ENCODE peak calls at places on chromosome 5, in four cellular contexts. One of them, this sample, is unnamed. For H3K4me1, the result is how much of the 10 kb centered on the place peaks cover.

GRCh38 chr5:118862596-118862995 is 125.8 kb downstream of the DTWD2 start:
- DNase-seq in Peyer's patch: no peak
- DNase-seq in CD8-positive, alpha-beta T cell: no peak
- DNase-seq in tibial nerve: no peak
- DNase-seq in this sample: no peak

GRCh38 chr5:68587181-68587580 is 371.6 kb downstream of the PIK3R1 start:
- DNase-seq in Peyer's patch: no peak
- DNase-seq in CD8-positive, alpha-beta T cell: no peak
- DNase-seq in tibial nerve: no peak
- DNase-seq in this sample: no peak

GRCh38 chr5:90519081-90519480 is 10.3 kb downstream of the LYSMD3 start:
- DNase-seq in Peyer's patch: no peak
- DNase-seq in CD8-positive, alpha-beta T cell: no peak
- DNase-seq in tibial nerve: no peak
- DNase-seq in this sample: no peak

GRCh38 chr5:88647901-88648300 is 235.1 kb downstream of the MEF2C start:
- DNase-seq in Peyer's patch: no peak
- DNase-seq in CD8-positive, alpha-beta T cell: no peak
- DNase-seq in tibial nerve: no peak
- DNase-seq in this sample: no peak

GRCh38 chr5:59174248-59174844 is 591.5 kb downstream of the RAB3C start:
- DNase-seq in Peyer's patch: peak
- DNase-seq in CD8-positive, alpha-beta T cell: peak
- DNase-seq in tibial nerve: peak
- DNase-seq in this sample: no peak

GRCh38 chr5:17370651-17371050 is 127.4 kb upstream of the TAF11L2 start:
- DNase-seq in Peyer's patch: no peak
- DNase-seq in CD8-positive, alpha-beta T cell: no peak
- DNase-seq in tibial nerve: no peak
- DNase-seq in this sample: no peak

GRCh38 chr5:119409235-119409815 is 43.0 kb upstream of the HSD17B4 start:
- DNase-seq in Peyer's patch: no peak
- DNase-seq in CD8-positive, alpha-beta T cell: no peak
- DNase-seq in tibial nerve: no peak
- DNase-seq in this sample: no peak

GRCh38 chr5:54520438-54520846 is 2.9 kb downstream of the SNX18 start:
- DNase-seq in Peyer's patch: no peak
- DNase-seq in CD8-positive, alpha-beta T cell: no peak
- DNase-seq in tibial nerve: peak
- DNase-seq in this sample: no peak

GRCh38 chr5:23269981-23270380 is 237.4 kb upstream of the PRDM9 start:
- DNase-seq in Peyer's patch: no peak
- DNase-seq in CD8-positive, alpha-beta T cell: no peak
- DNase-seq in tibial nerve: no peak
- DNase-seq in this sample: no peak

GRCh38 chr5:978693-979092 is 29.9 kb upstream of the NKD2 start:
- DNase-seq in Peyer's patch: no peak
- DNase-seq in CD8-positive, alpha-beta T cell: no peak
- DNase-seq in tibial nerve: no peak
- DNase-seq in this sample: peak

GRCh38 chr5:134111741-134112647 is 2.5 kb upstream of the TCF7 start:
- DNase-seq in Peyer's patch: no peak
- DNase-seq in CD8-positive, alpha-beta T cell: no peak
- DNase-seq in tibial nerve: no peak
- DNase-seq in this sample: no peak

GRCh38 chr5:146690880-146691355 is 174.9 kb upstream of the GPR151 start:
- DNase-seq in Peyer's patch: no peak
- DNase-seq in CD8-positive, alpha-beta T cell: no peak
- DNase-seq in tibial nerve: no peak
- DNase-seq in this sample: no peak

GRCh38 chr5:40404613-40405012 is 275.1 kb upstream of the PTGER4 start:
- DNase-seq in Peyer's patch: no peak
- DNase-seq in CD8-positive, alpha-beta T cell: no peak
- DNase-seq in tibial nerve: no peak
- DNase-seq in this sample: no peak

GRCh38 chr5:40405230-40405629 is 274.5 kb upstream of the PTGER4 start:
- DNase-seq in Peyer's patch: no peak
- DNase-seq in CD8-positive, alpha-beta T cell: no peak
- DNase-seq in tibial nerve: peak
- DNase-seq in this sample: no peak

GRCh38 chr5:40405985-40406384 is 273.7 kb upstream of the PTGER4 start:
- DNase-seq in Peyer's patch: no peak
- DNase-seq in CD8-positive, alpha-beta T cell: no peak
- DNase-seq in tibial nerve: no peak
- DNase-seq in this sample: no peak

GRCh38 chr5:40409600-40409999 is 270.1 kb upstream of the PTGER4 start:
- DNase-seq in Peyer's patch: peak
- DNase-seq in CD8-positive, alpha-beta T cell: peak
- DNase-seq in tibial nerve: no peak
- DNase-seq in this sample: no peak

GRCh38 chr5:40406426-40407211 is 273.1 kb upstream of the PTGER4 start:
- DNase-seq in Peyer's patch: peak
- DNase-seq in CD8-positive, alpha-beta T cell: no peak
- DNase-seq in tibial nerve: no peak
- DNase-seq in this sample: no peak
- H3K4me1 ChIP-seq in Peyer's patch: under half
- H3K4me1 ChIP-seq in CD8-positive, alpha-beta T cell: half or more
- H3K4me1 ChIP-seq in tibial nerve: under half
- H3K4me1 ChIP-seq in this sample: under half

GRCh38 chr5:9338796-9339195 is 207.1 kb downstream of the SEMA5A start:
- DNase-seq in Peyer's patch: no peak
- DNase-seq in CD8-positive, alpha-beta T cell: no peak
- DNase-seq in tibial nerve: no peak
- DNase-seq in this sample: no peak

GRCh38 chr5:9339206-9339818 is 206.6 kb downstream of the SEMA5A start:
- DNase-seq in Peyer's patch: no peak
- DNase-seq in CD8-positive, alpha-beta T cell: no peak
- DNase-seq in tibial nerve: no peak
- DNase-seq in this sample: no peak

GRCh38 chr5:9335754-9336495 is 209.9 kb downstream of the SEMA5A start:
- DNase-seq in Peyer's patch: no peak
- DNase-seq in CD8-positive, alpha-beta T cell: no peak
- DNase-seq in tibial nerve: no peak
- DNase-seq in this sample: no peak

GRCh38 chr5:9340095-9340494 is 205.8 kb downstream of the SEMA5A start:
- DNase-seq in Peyer's patch: no peak
- DNase-seq in CD8-positive, alpha-beta T cell: no peak
- DNase-seq in tibial nerve: no peak
- DNase-seq in this sample: no peak

GRCh38 chr5:9337908-9338307 is 208.0 kb downstream of the SEMA5A start:
- DNase-seq in Peyer's patch: no peak
- DNase-seq in CD8-positive, alpha-beta T cell: no peak
- DNase-seq in tibial nerve: no peak
- DNase-seq in this sample: no peak
- H3K27ac ChIP-seq in Peyer's patch: no peak
- H3K27ac ChIP-seq in CD8-positive, alpha-beta T cell: no peak
- H3K27ac ChIP-seq in tibial nerve: peak
- H3K27ac ChIP-seq in this sample: no peak

GRCh38 chr5:113722979-113723378 is 209.5 kb downstream of the YTHDC2 start:
- DNase-seq in Peyer's patch: no peak
- DNase-seq in CD8-positive, alpha-beta T cell: no peak
- DNase-seq in tibial nerve: no peak
- DNase-seq in this sample: no peak

GRCh38 chr5:113719549-113719948 is 206.1 kb downstream of the YTHDC2 start:
- DNase-seq in Peyer's patch: no peak
- DNase-seq in CD8-positive, alpha-beta T cell: no peak
- DNase-seq in tibial nerve: no peak
- DNase-seq in this sample: no peak

DNA sequence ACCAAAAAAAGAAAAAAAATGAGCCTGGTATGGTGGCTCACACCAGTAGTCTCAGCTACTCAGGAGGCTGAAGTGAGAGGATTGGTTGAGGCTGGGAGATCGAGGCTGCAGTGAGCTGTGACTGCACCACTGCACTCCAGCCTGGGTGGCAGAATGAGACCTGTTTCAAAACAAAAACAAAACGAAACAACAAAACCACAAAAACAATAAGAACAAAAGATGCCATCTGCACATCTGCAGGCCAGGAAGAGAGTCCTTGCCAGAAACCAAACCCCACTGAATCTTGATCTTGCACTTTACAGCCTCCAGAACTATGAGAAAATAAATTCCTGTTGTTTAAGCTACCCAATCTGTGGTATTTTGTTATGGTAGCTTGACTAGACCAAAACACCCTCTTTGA is 207.7 kb downstream of the YTHDC2 start:
- DNase-seq in Peyer's patch: no peak
- DNase-seq in CD8-positive, alpha-beta T cell: no peak
- DNase-seq in tibial nerve: no peak
- DNase-seq in this sample: no peak
- H3K4me1 ChIP-seq in Peyer's patch: under half
- H3K4me1 ChIP-seq in CD8-positive, alpha-beta T cell: under half
- H3K4me1 ChIP-seq in tibial nerve: under half
- H3K4me1 ChIP-seq in this sample: under half

DNA sequence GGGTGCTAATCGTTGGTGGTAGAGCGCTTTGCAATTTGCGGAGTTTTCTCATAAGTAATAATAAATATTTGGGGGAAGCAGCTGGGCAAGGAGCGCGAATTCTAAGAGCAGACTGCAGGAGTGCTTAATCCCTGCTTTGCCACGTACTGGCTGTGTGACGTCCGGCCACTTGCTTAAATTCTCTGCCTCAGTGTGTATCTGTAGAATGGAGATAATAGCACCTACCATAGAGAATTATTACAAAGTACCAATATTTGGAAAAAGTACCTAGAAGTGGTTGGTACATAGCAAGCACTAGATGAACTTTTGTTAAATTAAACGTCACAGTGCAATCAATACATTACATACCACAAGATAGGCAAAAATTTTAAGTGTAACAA is 598 bp upstream of the TMED7 start:
- DNase-seq in Peyer's patch: no peak
- DNase-seq in CD8-positive, alpha-beta T cell: no peak
- DNase-seq in tibial nerve: no peak
- DNase-seq in this sample: no peak
- H3K27ac ChIP-seq in Peyer's patch: peak
- H3K27ac ChIP-seq in CD8-positive, alpha-beta T cell: peak
- H3K27ac ChIP-seq in tibial nerve: peak
- H3K27ac ChIP-seq in this sample: peak

GRCh38 chr5:144465441-144465840 is 294.8 kb downstream of the KCTD16 start:
- DNase-seq in Peyer's patch: no peak
- DNase-seq in CD8-positive, alpha-beta T cell: no peak
- DNase-seq in tibial nerve: no peak
- DNase-seq in this sample: no peak

GRCh38 chr5:144457160-144457559 is 286.5 kb downstream of the KCTD16 start:
- DNase-seq in Peyer's patch: no peak
- DNase-seq in CD8-positive, alpha-beta T cell: no peak
- DNase-seq in tibial nerve: no peak
- DNase-seq in this sample: no peak

DNA sequence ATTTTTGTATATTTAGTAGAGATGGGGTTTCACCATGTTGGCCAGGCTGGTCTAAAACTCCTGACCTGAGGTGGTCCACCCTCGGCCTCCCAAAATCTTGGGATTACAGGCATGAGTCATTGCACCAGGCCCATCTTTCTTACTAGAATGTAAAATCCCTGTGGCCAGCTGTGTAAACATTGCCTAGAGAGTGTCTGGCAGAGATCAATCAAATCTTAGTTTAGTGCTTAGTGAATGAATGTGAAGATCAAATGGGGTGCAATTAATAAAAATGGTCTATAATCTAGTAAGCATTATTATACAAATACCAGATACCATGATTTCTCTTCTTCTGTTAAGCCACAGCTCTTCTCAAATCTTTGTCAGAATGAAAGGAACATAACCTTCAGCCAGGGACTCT is 289.9 kb downstream of the KCTD16 start:
- DNase-seq in Peyer's patch: no peak
- DNase-seq in CD8-positive, alpha-beta T cell: no peak
- DNase-seq in tibial nerve: no peak
- DNase-seq in this sample: no peak
- H3K4me1 ChIP-seq in Peyer's patch: under half
- H3K4me1 ChIP-seq in CD8-positive, alpha-beta T cell: under half
- H3K4me1 ChIP-seq in tibial nerve: under half
- H3K4me1 ChIP-seq in this sample: under half

GRCh38 chr5:171387255-171387969 is at the start of gene NPM1:
- DNase-seq in Peyer's patch: peak
- DNase-seq in CD8-positive, alpha-beta T cell: peak
- DNase-seq in tibial nerve: peak
- DNase-seq in this sample: peak

GRCh38 chr5:171388816-171389168 is 1.1 kb downstream of the NPM1 start:
- DNase-seq in Peyer's patch: no peak
- DNase-seq in CD8-positive, alpha-beta T cell: no peak
- DNase-seq in tibial nerve: no peak
- DNase-seq in this sample: no peak

GRCh38 chr5:171387970-171388815 is 544 bp downstream of the NPM1 start:
- DNase-seq in Peyer's patch: peak
- DNase-seq in CD8-positive, alpha-beta T cell: peak
- DNase-seq in tibial nerve: peak
- DNase-seq in this sample: peak

GRCh38 chr5:171386861-171387254 is 791 bp upstream of the NPM1 start:
- DNase-seq in Peyer's patch: no peak
- DNase-seq in CD8-positive, alpha-beta T cell: no peak
- DNase-seq in tibial nerve: no peak
- DNase-seq in this sample: no peak

DNA sequence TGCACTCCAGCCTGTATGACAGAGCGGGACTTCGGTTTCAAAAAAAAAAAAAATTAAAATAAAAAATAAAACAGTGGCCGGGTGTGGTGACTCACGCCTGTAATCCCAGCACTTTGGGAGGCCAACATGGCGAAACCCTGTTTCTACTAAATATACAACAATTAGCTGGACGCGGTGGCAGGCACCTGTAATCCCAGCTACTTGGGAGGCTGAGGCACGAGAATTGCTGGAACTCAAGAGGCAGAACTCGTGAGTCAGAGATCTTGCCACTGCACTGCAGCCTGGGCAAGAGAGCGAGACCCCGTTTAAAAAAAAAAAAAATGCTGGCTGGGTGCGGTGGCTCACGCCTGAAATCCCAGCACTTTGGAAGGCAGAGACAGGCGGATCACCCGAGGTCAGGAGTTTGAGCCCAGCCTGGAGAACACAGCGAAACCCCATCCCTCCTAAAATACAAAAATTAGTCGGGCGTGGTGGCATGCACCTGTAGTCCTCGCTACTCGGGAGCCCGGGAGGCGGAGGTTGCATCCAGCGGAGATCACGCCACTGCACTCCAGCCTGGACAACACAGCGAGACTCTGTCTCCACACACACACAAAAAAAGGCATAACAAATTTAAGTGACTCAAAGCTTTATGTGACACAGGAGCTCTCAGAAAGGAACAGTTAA is 1.5 kb upstream of the NPM1 start:
- DNase-seq in Peyer's patch: no peak
- DNase-seq in CD8-positive, alpha-beta T cell: no peak
- DNase-seq in tibial nerve: no peak
- DNase-seq in this sample: no peak
- H3K27ac ChIP-seq in Peyer's patch: no peak
- H3K27ac ChIP-seq in CD8-positive, alpha-beta T cell: no peak
- H3K27ac ChIP-seq in tibial nerve: no peak
- H3K27ac ChIP-seq in this sample: no peak

GRCh38 chr5:72458407-72458806 is 48.8 kb downstream of the ZNF366 start:
- DNase-seq in Peyer's patch: no peak
- DNase-seq in CD8-positive, alpha-beta T cell: no peak
- DNase-seq in tibial nerve: no peak
- DNase-seq in this sample: no peak

GRCh38 chr5:72457491-72457890 is 49.7 kb downstream of the ZNF366 start:
- DNase-seq in Peyer's patch: no peak
- DNase-seq in CD8-positive, alpha-beta T cell: no peak
- DNase-seq in tibial nerve: no peak
- DNase-seq in this sample: no peak

GRCh38 chr5:72454996-72455395 is 52.2 kb downstream of the ZNF366 start:
- DNase-seq in Peyer's patch: no peak
- DNase-seq in CD8-positive, alpha-beta T cell: no peak
- DNase-seq in tibial nerve: no peak
- DNase-seq in this sample: no peak

GRCh38 chr5:72455477-72455876 is 51.7 kb downstream of the ZNF366 start:
- DNase-seq in Peyer's patch: no peak
- DNase-seq in CD8-positive, alpha-beta T cell: no peak
- DNase-seq in tibial nerve: no peak
- DNase-seq in this sample: no peak

GRCh38 chr5:72456391-72457060 is 50.7 kb downstream of the ZNF366 start:
- DNase-seq in Peyer's patch: no peak
- DNase-seq in CD8-positive, alpha-beta T cell: no peak
- DNase-seq in tibial nerve: no peak
- DNase-seq in this sample: no peak
- H3K4me1 ChIP-seq in Peyer's patch: under half
- H3K4me1 ChIP-seq in CD8-positive, alpha-beta T cell: under half
- H3K4me1 ChIP-seq in tibial nerve: half or more
- H3K4me1 ChIP-seq in this sample: under half